ENCODE peak calls at places on chromosomes 1 and 21, in five cellular contexts. D is heart right ventricle, R is AG09309, H is GM12878, U is sigmoid colon. S is an unnamed sample.

GRCh38 chr1:30718636-30719405 is 4.6 kb downstream of the MATN1 start:
- DNase-seq in D (peak; percentile 85), R (peak; percentile 93), H (peak; percentile 71), U (peak; percentile 99), S (peak; percentile 93)

GRCh38 chr1:16727190-16728111 is 12.9 kb upstream of the RNU1-4 start:
- DNase-seq in D (peak; percentile 24), R (no peak), H (peak; percentile 42), U (peak; percentile 83), S (peak; percentile 51)

GRCh38 chr1:245256528-245256927 is 101.7 kb downstream of the KIF26B start:
- DNase-seq in D (no peak), R (no peak), H (no peak), U (no peak), S (no peak)

GRCh38 chr1:231983266-231984193 is 356.9 kb downstream of the DISC1 start:
- DNase-seq in D (no peak), R (no peak), H (peak; percentile 13), U (no peak), S (no peak)

GRCh38 chr1:53317651-53318539 is 10.0 kb downstream of the LRP8 start:
- DNase-seq in D (no peak), R (no peak), H (no peak), U (no peak), S (no peak)

GRCh38 chr1:83764209-83764608 is 234.7 kb downstream of the TTLL7 start:
- DNase-seq in D (no peak), R (no peak), H (no peak), U (no peak), S (no peak)

GRCh38 chr1:52553372-52554266 is 727 bp upstream of the TUT4 start:
- DNase-seq in D (peak; percentile 85), R (peak; percentile 45), H (no peak), U (peak; percentile 93), S (peak; percentile 92)

GRCh38 chr21:36747815-36748381 is 49.0 kb downstream of the SIM2 start:
- DNase-seq in D (peak; percentile 60), R (no peak), H (no peak), U (no peak), S (no peak)

GRCh38 chr1:10528066-10529014 is 53.6 kb downstream of the PEX14 start:
- DNase-seq in D (no peak), R (no peak), H (no peak), U (peak; percentile 90), S (no peak)

GRCh38 chr1:30319765-30320580 is 403.4 kb downstream of the MATN1 start:
- DNase-seq in D (no peak), R (no peak), H (no peak), U (no peak), S (no peak)

GRCh38 chr1:15089244-15089992 is 64.1 kb upstream of the TMEM51 start:
- DNase-seq in D (no peak), R (no peak), H (no peak), U (no peak), S (no peak)

GRCh38 chr21:38380391-38381137 is 117.7 kb downstream of the ERG start:
- DNase-seq in D (no peak), R (no peak), H (no peak), U (no peak), S (no peak)

GRCh38 chr1:5730272-5731109 is 261.7 kb downstream of the NPHP4 start:
- DNase-seq in D (no peak), R (no peak), H (no peak), U (peak; percentile 29), S (no peak)

GRCh38 chr1:45952072-45952471 is 148.7 kb downstream of the MAST2 start:
- DNase-seq in D (no peak), R (no peak), H (no peak), U (no peak), S (no peak)

GRCh38 chr1:182288749-182289604 is 102.6 kb downstream of the GLUL start:
- DNase-seq in D (no peak), R (no peak), H (no peak), U (no peak), S (no peak)

GRCh38 chr1:15485534-15486091 is 9.7 kb downstream of the CELA2B start:
- DNase-seq in D (no peak), R (no peak), H (peak; percentile 7), U (no peak), S (no peak)

GRCh38 chr1:29540801-29541357 is 304.6 kb downstream of the PTPRU start:
- DNase-seq in D (no peak), R (no peak), H (no peak), U (peak; percentile 32), S (no peak)

GRCh38 chr1:201648066-201648910 is 109.4 kb downstream of the NAV1 start:
- DNase-seq in D (peak; percentile 68), R (no peak), H (no peak), U (peak; percentile 78), S (peak; percentile 50)

GRCh38 chr1:98288494-98288893 is 367.7 kb upstream of the DPYD start:
- DNase-seq in D (no peak), R (no peak), H (no peak), U (no peak), S (no peak)

GRCh38 chr1:8219530-8219929 is 98.4 kb upstream of the SLC45A1 start:
- DNase-seq in D (no peak), R (no peak), H (no peak), U (no peak), S (no peak)

GRCh38 chr1:173202430-173203145 is 4.5 kb downstream of the TNFSF4 start:
- DNase-seq in D (no peak), R (peak; percentile 81), H (no peak), U (no peak), S (no peak)

GRCh38 chr1:157359309-157360020 is 192.8 kb downstream of the FCRL5 start:
- DNase-seq in D (no peak), R (no peak), H (no peak), U (no peak), S (no peak)

GRCh38 chr1:35073265-35073811 is 5.8 kb upstream of the ZMYM1 start:
- DNase-seq in D (no peak), R (no peak), H (no peak), U (no peak), S (no peak)

GRCh38 chr1:34762474-34763141 is 3.1 kb downstream of the GJB4 start:
- DNase-seq in D (no peak), R (no peak), H (no peak), U (no peak), S (no peak)

GRCh38 chr21:42369821-42370220 is 3.5 kb upstream of the TFF1 start:
- DNase-seq in D (no peak), R (no peak), H (no peak), U (no peak), S (no peak)

GRCh38 chr1:23152966-23153684 is 15.5 kb downstream of the LUZP1 start:
- DNase-seq in D (no peak), R (no peak), H (no peak), U (no peak), S (no peak)

GRCh38 chr1:153693466-153693865 is 15.0 kb downstream of the NPR1 start:
- DNase-seq in D (no peak), R (no peak), H (no peak), U (no peak), S (no peak)
- TF ChIP-seq CTCF in D (no peak), R (no peak), H (no peak), U (no peak), S (no peak)

GRCh38 chr1:94327001-94327685 is 89.8 kb upstream of the ARHGAP29 start:
- DNase-seq in D (peak; percentile 73), R (no peak), H (no peak), U (peak; percentile 76), S (peak; percentile 39)
- H3K4me3 ChIP-seq in D (no peak overlapping the region), R (no peak overlapping the region), H (no peak overlapping the region), U (no peak overlapping the region), S (no peak overlapping the region)

GRCh38 chr1:33236498-33236897 is 19.8 kb upstream of the ZNF362 start:
- DNase-seq in D (no peak), R (no peak), H (no peak), U (no peak), S (no peak)
- TF ChIP-seq CTCF in D (no peak), R (no peak), H (no peak), U (no peak), S (no peak)

DNA sequence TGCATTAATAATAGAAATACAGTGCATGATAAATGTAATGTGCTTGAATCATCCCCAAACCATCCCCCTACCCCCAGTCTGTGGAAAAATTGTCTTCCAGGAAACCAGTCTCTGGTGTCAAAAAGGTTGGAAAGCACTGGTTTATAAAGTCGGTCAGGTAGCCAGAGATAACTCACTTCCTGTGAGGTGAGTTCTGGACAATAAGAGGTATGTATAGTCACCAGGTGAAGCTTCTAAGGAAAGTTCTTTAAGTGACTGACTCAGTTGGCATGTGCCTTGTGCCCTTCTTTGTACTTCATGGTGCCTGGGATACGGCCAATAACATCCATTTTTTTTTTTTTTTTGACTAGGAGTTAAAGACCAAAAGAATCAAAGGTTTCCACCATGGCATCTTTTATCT is 103.7 kb downstream of the GPATCH2 start:
- DNase-seq in D (no peak), R (no peak), H (no peak), U (no peak), S (no peak)
- H3K4me3 ChIP-seq in D (no peak overlapping the region), R (no peak overlapping the region), H (no peak overlapping the region), U (no peak overlapping the region), S (no peak overlapping the region)

GRCh38 chr1:62967031-62967430 is 183.1 kb downstream of the ATG4C start:
- DNase-seq in D (no peak), R (no peak), H (no peak), U (no peak), S (no peak)
- TF ChIP-seq CTCF in D (no peak), R (no peak), H (no peak), U (no peak), S (no peak)

GRCh38 chr1:246698466-246699094 is 25.6 kb upstream of the SCCPDH start:
- DNase-seq in D (no peak), R (no peak), H (no peak), U (no peak), S (no peak)
- H3K4me3 ChIP-seq in D (no peak overlapping the region), R (peak overlapping the region; percentile 16), H (peak overlapping the region; percentile 13), U (peak overlapping the region; percentile 37), S (peak overlapping the region; percentile 26)

GRCh38 chr1:216114180-216114579 is 309.1 kb downstream of the USH2A start:
- DNase-seq in D (no peak), R (no peak), H (no peak), U (no peak), S (no peak)

DNA sequence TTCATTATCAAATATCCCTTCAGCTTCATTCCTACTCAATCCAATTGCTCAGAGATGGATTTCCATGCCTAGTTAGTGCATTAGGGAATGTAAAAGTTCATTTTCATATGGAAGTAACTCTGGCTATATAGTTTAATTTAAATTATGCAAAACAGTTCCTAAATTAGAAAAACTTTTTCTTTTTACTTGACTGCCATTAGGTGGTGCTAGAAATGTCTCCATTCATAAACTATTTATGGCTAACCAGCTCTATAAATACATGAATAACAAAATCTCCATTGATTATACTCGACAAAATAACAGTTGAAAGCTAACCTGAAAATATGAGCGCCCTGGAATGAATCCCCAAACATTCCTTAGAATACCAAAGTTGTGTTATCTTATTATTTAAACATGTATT is 311.4 kb downstream of the USH2A start:
- DNase-seq in D (no peak), R (no peak), H (no peak), U (no peak), S (no peak)
- TF ChIP-seq CTCF in D (peak; percentile 10), R (no peak), H (no peak), U (no peak), S (no peak)

S was measured in ovary.